ENCODE peak calls at places on chromosomes 13 and 19, in five cellular contexts. Y, G, V, Q and L are unnamed samples.

GRCh38 chr13:72643339-72643989 is 84.0 kb downstream of the MZT1 start:
- DNase-seq in Q (no peak), G (peak; percentile 28), Y (peak; percentile 33), V (peak; percentile 29), L (no peak)

GRCh38 chr19:7978196-7978825 is 27.1 kb downstream of the ELAVL1 start:
- DNase-seq in G (no peak), V (no peak), Y (no peak), Q (no peak), L (no peak)

GRCh38 chr13:41465215-41465907 is 8.0 kb downstream of the RGCC start:
- DNase-seq in G (peak; percentile 66), Q (peak; percentile 50), V (no peak), Y (no peak), L (peak; percentile 66)

GRCh38 chr13:91406619-91407018 is 8.2 kb downstream of the GPC5 start:
- DNase-seq in Q (no peak), G (no peak), V (no peak), Y (peak; percentile 45), L (no peak)

GRCh38 chr19:4390017-4390861 is 10.1 kb downstream of the SH3GL1 start:
- DNase-seq in Q (no peak), Y (no peak), V (no peak), G (peak; percentile 60), L (no peak)

GRCh38 chr19:46714523-46715106 is 2.3 kb downstream of the PRKD2 start:
- DNase-seq in V (no peak), Q (no peak), G (no peak), Y (no peak), L (no peak)

GRCh38 chr19:36041831-36042230 is 9.2 kb upstream of the CLIP3 start:
- DNase-seq in Q (no peak), Y (no peak), V (peak; percentile 36), G (no peak), L (no peak)

GRCh38 chr13:73133536-73133935 is 74.7 kb downstream of the KLF5 start:
- DNase-seq in V (peak; percentile 68), G (no peak), Q (no peak), Y (no peak), L (no peak)

GRCh38 chr13:93220073-93220472 is 6.5 kb upstream of the GPC6 start:
- DNase-seq in Q (no peak), V (no peak), Y (no peak), G (no peak), L (no peak)

GRCh38 chr13:76696370-76696769 is 189.8 kb downstream of the KCTD12 start:
- DNase-seq in V (no peak), G (no peak), Q (no peak), Y (no peak), L (no peak)

GRCh38 chr19:54518844-54519243 is 16.2 kb downstream of the LAIR2 start:
- DNase-seq in G (peak; percentile 8), V (no peak), Y (no peak), Q (no peak), L (no peak)

GRCh38 chr19:17954401-17954800 is 12.5 kb upstream of the KCNN1 start:
- DNase-seq in Y (no peak), V (no peak), Q (no peak), G (no peak), L (no peak)

GRCh38 chr13:23159587-23160240 is 21.1 kb upstream of the SGCG start:
- DNase-seq in V (no peak), Q (no peak), G (no peak), Y (no peak), L (no peak)

GRCh38 chr13:51058461-51059167 is 52.5 kb downstream of the C13orf42 start:
- DNase-seq in G (no peak), Y (no peak), Q (no peak), V (no peak), L (no peak)

GRCh38 chr13:40386586-40386985 is 279.9 kb downstream of the FOXO1 start:
- DNase-seq in Y (no peak), G (no peak), Q (no peak), V (no peak), L (no peak)

GRCh38 chr13:74367193-74367592 is 233.0 kb upstream of the KLF12 start:
- DNase-seq in Y (no peak), V (no peak), G (no peak), Q (no peak), L (no peak)

GRCh38 chr19:47357788-47358680 is 8.9 kb downstream of the DHX34 start:
- DNase-seq in G (no peak), Y (no peak), V (no peak), Q (no peak), L (no peak)

GRCh38 chr13:30421093-30422055 is 919 bp upstream of the UBE2L5 start:
- DNase-seq in G (peak; percentile 86), Q (peak; percentile 72), V (peak; percentile 75), Y (no peak), L (peak; percentile 62)

GRCh38 chr13:25037057-25037813 is 58.7 kb upstream of the PABPC3 start:
- DNase-seq in V (peak; percentile 11), Y (peak; percentile 55), Q (no peak), G (peak; percentile 50), L (no peak)

GRCh38 chr13:65488606-65489005 is 1741.5 kb downstream of the PCDH9 start:
- DNase-seq in Q (no peak), G (no peak), Y (no peak), V (no peak), L (no peak)

GRCh38 chr13:93476175-93476574 is 249.6 kb downstream of the GPC6 start:
- DNase-seq in Y (no peak), G (no peak), Q (no peak), V (peak; percentile 1), L (no peak)

GRCh38 chr13:39816936-39817335 is 161.5 kb downstream of the COG6 start:
- DNase-seq in Y (no peak), Q (no peak), V (no peak), G (no peak), L (no peak)

GRCh38 chr13:55244991-55245644 is 1895.6 kb upstream of the PRR20A start:
- DNase-seq in Y (no peak), G (no peak), Q (no peak), V (no peak), L (no peak)

GRCh38 chr13:77213644-77214043 is 113.2 kb downstream of the MYCBP2 start:
- DNase-seq in Y (no peak), V (no peak), Q (no peak), G (no peak), L (no peak)

GRCh38 chr19:35079826-35080225 is 35.8 kb upstream of the FXYD3 start:
- DNase-seq in Q (no peak), V (no peak), G (no peak), Y (no peak), L (no peak)

GRCh38 chr19:47404334-47405196 is 14.8 kb downstream of the MEIS3 start:
- DNase-seq in Y (no peak), Q (no peak), G (no peak), V (no peak), L (no peak)

GRCh38 chr13:42355841-42356575 is 84.1 kb downstream of the AKAP11 start:
- DNase-seq in Q (no peak), Y (no peak), G (no peak), V (no peak), L (no peak)

GRCh38 chr19:3518669-3519068 is 12.6 kb downstream of the FZR1 start:
- DNase-seq in Q (no peak), Y (no peak), G (no peak), V (no peak), L (no peak)

GRCh38 chr19:54158812-54159351 is 639 bp downstream of the LENG1 start:
- DNase-seq in V (no peak), Y (no peak), G (no peak), Q (no peak), L (no peak)

GRCh38 chr19:7346488-7346971 is 2.2 kb upstream of the ARHGEF18 start:
- DNase-seq in Q (no peak), G (no peak), Y (no peak), V (no peak), L (peak; percentile 8)

GRCh38 chr13:88125055-88125454 is 453.9 kb downstream of the SLITRK5 start:
- DNase-seq in Q (no peak), V (no peak), Y (no peak), G (no peak), L (no peak)

GRCh38 chr13:83056269-83056668 is 826.0 kb downstream of the SLITRK1 start:
- DNase-seq in Q (no peak), G (no peak), V (no peak), Y (no peak), L (no peak)

DNA sequence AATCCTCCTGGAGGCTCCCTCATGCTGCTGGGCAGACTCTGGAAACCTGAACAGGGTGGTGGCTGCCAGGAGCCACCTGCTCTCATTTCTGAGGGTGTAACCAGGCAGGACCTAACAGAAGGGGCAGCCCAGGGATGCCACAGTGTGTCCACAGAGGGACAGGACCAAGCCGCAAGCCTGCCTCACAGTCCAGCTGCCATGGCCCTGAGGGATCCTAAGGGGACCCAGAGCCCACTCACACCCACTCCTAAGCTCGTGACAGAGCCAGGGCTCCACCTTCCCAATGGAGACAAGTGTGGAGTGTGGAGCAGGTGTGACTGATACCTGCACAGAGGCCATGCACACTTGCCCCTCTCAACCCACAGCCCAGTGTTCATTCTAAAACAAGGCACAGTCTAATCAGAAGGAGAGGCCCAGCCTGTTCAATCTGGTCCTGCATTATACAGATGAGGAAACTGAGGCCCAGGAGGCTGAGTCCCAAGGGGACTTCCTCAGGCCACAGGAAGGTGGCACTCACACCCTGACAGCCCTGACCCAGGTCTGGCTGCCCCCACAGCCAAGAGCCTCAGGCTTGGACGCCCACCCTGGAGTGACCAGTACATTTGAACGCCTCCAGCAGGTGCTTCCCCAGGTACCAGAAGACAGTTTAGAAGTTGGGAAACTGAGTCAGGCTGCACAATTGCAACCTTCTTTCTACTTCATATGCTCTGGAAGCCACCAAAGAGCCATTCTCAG is 220.1 kb downstream of the TUBA3C start:
- DNase-seq in Y (no peak), G (no peak), Q (no peak), V (no peak), L (no peak)
- H3K9me3 ChIP-seq in Y (peaks cover 6% of the 10 kb centered on the region), G (peaks cover 20% of the 10 kb centered on the region), Q (peaks cover 28% of the 10 kb centered on the region), V (no peaks in the 10 kb centered on the region), L (no peaks in the 10 kb centered on the region)

GRCh38 chr13:102591988-102592781 is 4.6 kb upstream of the TPP2 start:
- DNase-seq in Y (peak; percentile 45), G (peak; percentile 68), Q (peak; percentile 44), V (peak; percentile 59), L (peak; percentile 84)
- TF ChIP-seq CTCF in Y (peak; percentile 56), G (peak; percentile 58), Q (peak; percentile 51), V (peak; percentile 87), L (peak; percentile 29)

GRCh38 chr13:113176822-113177221 is 18.4 kb downstream of the PROZ start:
- DNase-seq in G (no peak), V (no peak), Y (no peak), Q (no peak), L (no peak)

GRCh38 chr13:113176292-113176691 is 17.8 kb downstream of the PROZ start:
- DNase-seq in Q (no peak), G (no peak), Y (no peak), V (no peak), L (no peak)

GRCh38 chr13:113179374-113180230 is 21.2 kb downstream of the PROZ start:
- DNase-seq in V (no peak), Q (no peak), Y (no peak), G (no peak), L (no peak)

GRCh38 chr13:113178070-113178895 is 19.8 kb downstream of the PROZ start:
- DNase-seq in Y (no peak), Q (no peak), G (no peak), V (peak; percentile 39), L (no peak)

GRCh38 chr13:113178896-113179167 is 20.4 kb downstream of the PROZ start:
- DNase-seq in V (no peak), Y (no peak), G (no peak), Q (no peak), L (no peak)
- H3K4me3 ChIP-seq in V (no peak overlapping the region), Y (no peak overlapping the region), G (no peak overlapping the region), Q (no peak overlapping the region), L (no peak overlapping the region)

GRCh38 chr19:53068834-53069233 is 24.3 kb downstream of the ERVV-2 start:
- DNase-seq in Y (no peak), Q (no peak), V (no peak), G (no peak), L (no peak)

GRCh38 chr19:53068199-53068598 is 23.7 kb downstream of the ERVV-2 start:
- DNase-seq in Q (no peak), V (no peak), Y (no peak), G (no peak), L (no peak)
- H3K9me3 ChIP-seq in Q (peaks cover 95% of the 10 kb centered on the region), V (peaks cover 89% of the 10 kb centered on the region), Y (peaks cover 29% of the 10 kb centered on the region), G (peaks cover 88% of the 10 kb centered on the region), L (peaks cover 93% of the 10 kb centered on the region)